ENCODE peak calls at places on chromosomes 6 and 20, in four cellular contexts. V is neural crest cell, A is A549, O is myocyte. P is an unnamed sample.

GRCh38 chr6:26189905-26190304 is 102.7 kb downstream of the HFE start:
- DNase-seq in V (no peak), A (no peak), O (no peak), P (no peak)

GRCh38 chr20:6811262-6811661 is 43.8 kb downstream of the BMP2 start:
- DNase-seq in V (no peak), A (no peak), O (no peak), P (no peak)

GRCh38 chr6:56486681-56487080 is 156.0 kb downstream of the DST start:
- DNase-seq in V (no peak), A (no peak), O (no peak), P (no peak)

GRCh38 chr6:112690497-112691202 is 343.5 kb downstream of the RFPL4B start:
- DNase-seq in V (no peak), A (peak; percentile 16), O (peak; percentile 86), P (no peak)

GRCh38 chr6:124961784-124962611 is at the start of gene RNF217:
- DNase-seq in V (peak; percentile 35), A (peak; percentile 68), O (peak; percentile 70), P (peak; percentile 73)

GRCh38 chr6:19866900-19867627 is 29.9 kb downstream of the ID4 start:
- DNase-seq in V (no peak), A (no peak), O (peak; percentile 18), P (no peak)

GRCh38 chr6:105087571-105088211 is 92.1 kb downstream of the POPDC3 start:
- DNase-seq in V (no peak), A (peak; percentile 57), O (peak; percentile 63), P (no peak)

GRCh38 chr6:44665683-44666082 is 278.2 kb downstream of the CDC5L start:
- DNase-seq in V (no peak), A (no peak), O (no peak), P (no peak)

GRCh38 chr6:87029711-87030314 is 65.1 kb downstream of the CGA start:
- DNase-seq in V (no peak), A (peak; percentile 56), O (peak; percentile 61), P (no peak)

GRCh38 chr6:107697682-107698081 is 126.4 kb downstream of the SCML4 start:
- DNase-seq in V (no peak), A (no peak), O (no peak), P (no peak)

GRCh38 chr20:1427457-1428054 is 34.7 kb upstream of the FKBP1A start:
- DNase-seq in V (no peak), A (no peak), O (no peak), P (no peak)

GRCh38 chr6:43840490-43841218 is 70.6 kb downstream of the VEGFA start:
- DNase-seq in V (no peak), A (no peak), O (no peak), P (no peak)

GRCh38 chr6:149766156-149766768 is 16.7 kb downstream of the PCMT1 start:
- DNase-seq in V (no peak), A (no peak), O (peak; percentile 13), P (no peak)

GRCh38 chr6:11615214-11615602 is 77.7 kb downstream of the TMEM170B start:
- DNase-seq in V (no peak), A (no peak), O (peak; percentile 84), P (no peak)

GRCh38 chr6:11810039-11810541 is 31.5 kb upstream of the ADTRP start:
- DNase-seq in V (no peak), A (peak; percentile 90), O (peak; percentile 94), P (no peak)

GRCh38 chr6:3898270-3898994 is 49.3 kb downstream of the FAM50B start:
- DNase-seq in V (no peak), A (no peak), O (no peak), P (no peak)

GRCh38 chr20:23995905-23996666 is 7.5 kb upstream of the GGTLC1 start:
- DNase-seq in V (peak; percentile 40), A (peak; percentile 42), O (peak; percentile 52), P (peak; percentile 68)

GRCh38 chr6:108948252-108948651 is 100.0 kb downstream of the ARMC2 start:
- DNase-seq in V (no peak), A (no peak), O (peak; percentile 46), P (no peak)

GRCh38 chr6:136669299-136669699 is 119.1 kb upstream of the MAP7 start:
- DNase-seq in V (no peak), A (no peak), O (peak; percentile 69), P (no peak)

GRCh38 chr6:20708367-20709124 is 174.3 kb downstream of the CDKAL1 start:
- DNase-seq in V (no peak), A (no peak), O (peak; percentile 82), P (no peak)

GRCh38 chr20:47358672-47359532 is 2.4 kb upstream of the ZMYND8 start:
- DNase-seq in V (no peak), A (peak; percentile 97), O (peak; percentile 90), P (peak; percentile 44)

GRCh38 chr6:156582509-156582992 is 194.6 kb upstream of the ARID1B start:
- DNase-seq in V (no peak), A (no peak), O (no peak), P (no peak)

GRCh38 chr6:56169366-56169765 is 78.0 kb downstream of the COL21A1 start:
- DNase-seq in V (no peak), A (no peak), O (no peak), P (no peak)

GRCh38 chr20:57449398-57450354 is 58.5 kb downstream of the RBM38 start:
- DNase-seq in V (no peak), A (no peak), O (no peak), P (no peak)

P was measured in nephron progenitor cell.